ENCODE peak calls at places on chromosome 5, in seven cellular contexts. L is cardiac muscle cell; A is stimulated activated CD4-positive, alpha-beta T cell treated with anti-CD3 and anti-CD28 coated beads, TNF-alpha, amount 100 ng/mL, for 1 hour; D is RWPE1; Q is activated CD4-positive, alpha-beta memory T cell treated with anti-CD3 and anti-CD28 coated beads for 36 hours; F is posterior cingulate gyrus; W is uterus. I is an unnamed sample.

GRCh38 chr5:179344301-179345178 is 721 bp downstream of the ADAMTS2 start:
- DNase-seq in F (no peak), L (peak), A (no peak), D (no peak), W (peak), Q (no peak), I (no peak)

GRCh38 chr5:83430130-83431010 is 41.2 kb upstream of the VCAN start:
- DNase-seq in Q (peak), W (peak), L (peak), A (no peak), D (peak), F (peak), I (peak)

GRCh38 chr5:167147879-167148278 is 1143.6 kb upstream of the WWC1 start:
- DNase-seq in W (no peak), A (no peak), F (no peak), L (no peak), Q (no peak), D (no peak), I (no peak)

GRCh38 chr5:1564182-1564748 is 40.5 kb upstream of the LPCAT1 start:
- DNase-seq in D (peak), F (peak), W (no peak), A (no peak), Q (no peak), L (peak), I (no peak)

GRCh38 chr5:3347741-3348140 is 247.9 kb upstream of the IRX1 start:
- DNase-seq in Q (no peak), F (no peak), W (no peak), A (no peak), L (no peak), D (no peak), I (no peak)

GRCh38 chr5:114317751-114318150 is 44.1 kb upstream of the KCNN2 start:
- DNase-seq in W (no peak), F (no peak), A (no peak), Q (no peak), D (no peak), L (no peak), I (no peak)

GRCh38 chr5:45281081-45281480 is 415.1 kb downstream of the HCN1 start:
- DNase-seq in L (no peak), Q (no peak), F (no peak), A (no peak), W (no peak), D (no peak), I (no peak)

GRCh38 chr5:175214152-175214551 is 229.8 kb downstream of the DRD1 start:
- DNase-seq in L (peak), F (peak), W (no peak), A (no peak), D (peak), Q (no peak), I (no peak)

GRCh38 chr5:100840364-100840763 is 62.7 kb downstream of the ST8SIA4 start:
- DNase-seq in W (no peak), D (peak), Q (peak), L (peak), F (no peak), A (no peak), I (no peak)

GRCh38 chr5:81842795-81843377 is 92.0 kb upstream of the SSBP2 start:
- DNase-seq in A (no peak), F (no peak), Q (no peak), D (peak), W (no peak), L (no peak), I (no peak)

GRCh38 chr5:14739538-14739937 is 75.0 kb downstream of the OTULIN start:
- DNase-seq in L (peak), W (no peak), A (no peak), F (no peak), Q (no peak), D (peak), I (no peak)

GRCh38 chr5:149024477-149024876 is 38.4 kb downstream of the SH3TC2 start:
- DNase-seq in A (no peak), F (no peak), L (no peak), Q (no peak), D (no peak), W (no peak), I (no peak)

GRCh38 chr5:57804007-57804444 is 321.4 kb upstream of the ACTBL2 start:
- DNase-seq in L (no peak), Q (no peak), F (no peak), D (no peak), A (no peak), W (no peak), I (no peak)

GRCh38 chr5:38162625-38163024 is 95.7 kb upstream of the EGFLAM start:
- DNase-seq in F (no peak), A (no peak), W (no peak), L (no peak), Q (no peak), D (no peak), I (no peak)

GRCh38 chr5:68049053-68049713 is 166.4 kb upstream of the PIK3R1 start:
- DNase-seq in Q (no peak), L (no peak), F (no peak), A (no peak), D (no peak), W (no peak), I (no peak)

GRCh38 chr5:43037929-43038510 is 2.1 kb downstream of the ANXA2R start:
- DNase-seq in A (no peak), L (peak), W (no peak), D (no peak), Q (peak), F (no peak), I (peak)

GRCh38 chr5:126383246-126383645 is 40.0 kb upstream of the GRAMD2B start:
- DNase-seq in D (no peak), Q (no peak), F (no peak), A (no peak), L (no peak), W (no peak), I (no peak)

GRCh38 chr5:113118765-113119164 is 142.2 kb downstream of the DCP2 start:
- DNase-seq in W (no peak), F (no peak), Q (no peak), D (no peak), L (no peak), A (no peak), I (no peak)

GRCh38 chr5:108727154-108727638 is 20.5 kb upstream of the FER start:
- DNase-seq in D (peak), W (peak), Q (no peak), L (peak), A (no peak), F (no peak), I (no peak)

GRCh38 chr5:178238711-178239592 is 6.3 kb upstream of the PHYKPL start:
- DNase-seq in A (no peak), W (no peak), Q (peak), F (peak), L (no peak), D (no peak), I (peak)

GRCh38 chr5:43839218-43839617 is 236.2 kb downstream of the NNT start:
- DNase-seq in L (peak), A (no peak), F (no peak), Q (no peak), D (no peak), W (no peak), I (no peak)

GRCh38 chr5:13976867-13977479 is 32.5 kb upstream of the DNAH5 start:
- DNase-seq in D (peak), L (peak), W (no peak), F (no peak), A (no peak), Q (no peak), I (no peak)

GRCh38 chr5:116980581-116980980 is 406.0 kb upstream of the SEMA6A start:
- DNase-seq in D (no peak), L (no peak), A (no peak), W (no peak), Q (no peak), F (no peak), I (no peak)

GRCh38 chr5:115179959-115180709 is 10.4 kb upstream of the TRIM36 start:
- DNase-seq in L (peak), Q (peak), W (peak), A (no peak), F (peak), D (peak), I (no peak)

I was measured in effector memory CD8-positive, alpha-beta T cell.